ENCODE peak calls at places on chromosomes 16 and 17, in seven cellular contexts. K is HuH-7.5, E is AG04449, G is spleen, D is fibroblast of lung, S is mucosa of gallbladder, T is MM.1S. C is an unnamed sample.

GRCh38 chr16:66286527-66286926 is 80.0 kb upstream of the CDH5 start:
- DNase-seq in K (no peak), G (no peak), E (no peak), T (no peak), S (no peak), D (no peak), C (no peak)

GRCh38 chr17:15395091-15395490 is 53.7 kb upstream of the TEKT3 start:
- DNase-seq in S (no peak), D (no peak), T (no peak), K (no peak), G (no peak), E (no peak), C (no peak)

GRCh38 chr16:58262592-58262991 is 32.2 kb downstream of the PRSS54 start:
- DNase-seq in S (no peak), G (no peak), E (no peak), T (no peak), D (no peak), K (no peak), C (no peak)

GRCh38 chr16:3698941-3699340 is 18.4 kb downstream of the TRAP1 start:
- DNase-seq in S (no peak), E (no peak), T (no peak), G (no peak), D (peak), K (no peak), C (no peak)

GRCh38 chr17:77772461-77772897 is 186.0 kb upstream of the TNRC6C start:
- DNase-seq in K (peak), T (peak), E (no peak), D (peak), S (peak), G (peak), C (peak)

GRCh38 chr16:22370038-22370541 is 4.3 kb downstream of the CDR2 start:
- DNase-seq in S (no peak), K (no peak), E (peak), T (no peak), D (peak), G (no peak), C (no peak)

GRCh38 chr17:14717849-14718248 is 417.0 kb downstream of the HS3ST3B1 start:
- DNase-seq in E (no peak), S (no peak), D (no peak), G (no peak), T (no peak), K (no peak), C (no peak)

GRCh38 chr16:19008245-19008644 is 24.5 kb downstream of the TMC7 start:
- DNase-seq in T (no peak), S (no peak), G (peak), E (no peak), K (no peak), D (peak), C (no peak)

GRCh38 chr17:38982858-38983746 is 15.9 kb upstream of the FBXO47 start:
- DNase-seq in D (peak), K (peak), T (peak), G (no peak), S (peak), E (no peak), C (peak)

GRCh38 chr16:56956756-56957155 is 5.0 kb upstream of the CETP start:
- DNase-seq in T (no peak), E (no peak), G (peak), K (no peak), S (no peak), D (no peak), C (no peak)

GRCh38 chr17:8488931-8489330 is 53.2 kb downstream of the NDEL1 start:
- DNase-seq in G (no peak), D (peak), T (no peak), E (peak), S (peak), K (no peak), C (no peak)

GRCh38 chr17:78269893-78270490 is 38.6 kb downstream of the TMEM235 start:
- DNase-seq in D (no peak), G (no peak), T (no peak), S (no peak), E (no peak), K (no peak), C (no peak)

GRCh38 chr16:26569793-26570192 is 496.9 kb upstream of the C16orf82 start:
- DNase-seq in E (no peak), S (no peak), D (no peak), G (no peak), K (no peak), T (peak), C (peak)

GRCh38 chr17:43530303-43531081 is 15.6 kb downstream of the ETV4 start:
- DNase-seq in S (peak), K (peak), T (no peak), G (peak), E (no peak), D (peak), C (no peak)

GRCh38 chr17:67165201-67165600 is 79.8 kb downstream of the HELZ start:
- DNase-seq in E (no peak), T (no peak), K (no peak), G (no peak), D (no peak), S (no peak), C (no peak)

GRCh38 chr16:81097230-81097629 is 1.0 kb upstream of the GCSH start:
- DNase-seq in T (no peak), S (no peak), E (no peak), K (no peak), D (no peak), G (no peak), C (no peak)

GRCh38 chr16:30941600-30942420 is 7.1 kb upstream of the ORAI3 start:
- DNase-seq in S (peak), G (peak), E (no peak), K (peak), D (peak), T (peak), C (peak)

GRCh38 chr16:19997264-19997663 is 76.4 kb downstream of the GPR139 start:
- DNase-seq in E (no peak), S (no peak), D (no peak), G (no peak), T (no peak), K (no peak), C (no peak)

GRCh38 chr16:85780281-85780680 is 19.1 kb downstream of the EMC8 start:
- DNase-seq in T (no peak), E (no peak), G (no peak), K (no peak), D (no peak), S (no peak), C (no peak)

GRCh38 chr16:30996324-30996999 is 11.5 kb downstream of the HSD3B7 start:
- DNase-seq in T (no peak), E (no peak), K (peak), G (no peak), D (no peak), S (no peak), C (peak)

GRCh38 chr17:80095038-80095843 is 6.1 kb upstream of the GAA start:
- DNase-seq in T (no peak), K (no peak), D (no peak), S (no peak), G (peak), E (no peak), C (no peak)

GRCh38 chr16:924063-924462 is 46.7 kb downstream of the LMF1 start:
- DNase-seq in T (no peak), K (no peak), D (no peak), G (no peak), S (no peak), E (no peak), C (no peak)

GRCh38 chr17:7394452-7395191 is at the start of gene PLSCR3:
- DNase-seq in E (no peak), G (peak), T (peak), K (peak), D (peak), S (peak), C (peak)

GRCh38 chr17:13671771-13672170 is 70.0 kb upstream of the HS3ST3A1 start:
- DNase-seq in S (no peak), T (no peak), K (no peak), D (peak), G (no peak), E (no peak), C (no peak)

GRCh38 chr16:70770291-70770967 is 30.5 kb downstream of the VAC14 start:
- DNase-seq in T (no peak), S (no peak), G (no peak), D (no peak), K (no peak), E (no peak), C (no peak)

GRCh38 chr16:85616608-85617311 is 3.6 kb downstream of the GSE1 start:
- DNase-seq in G (peak), S (peak), T (no peak), E (no peak), K (no peak), D (peak), C (peak)

GRCh38 chr17:48605409-48605864 is 651 bp upstream of the HOXB6 start:
- DNase-seq in E (no peak), D (no peak), S (no peak), G (peak), K (no peak), T (no peak), C (no peak)

GRCh38 chr17:75688209-75688771 is 21.2 kb downstream of the SAP30BP start:
- DNase-seq in T (no peak), K (no peak), S (no peak), D (peak), G (peak), E (no peak), C (peak)

GRCh38 chr17:80047176-80047575 is 10.7 kb downstream of the CCDC40 start:
- DNase-seq in K (no peak), T (no peak), E (no peak), D (no peak), G (no peak), S (no peak), C (no peak)

GRCh38 chr16:2341456-2342447 is 1.2 kb upstream of the ABCA3 start:
- DNase-seq in S (no peak), T (no peak), G (peak), E (no peak), D (no peak), K (no peak), C (no peak)

GRCh38 chr16:11138026-11138768 is 117.8 kb downstream of the SOCS1 start:
- DNase-seq in T (no peak), K (no peak), E (no peak), G (no peak), S (no peak), D (no peak), C (no peak)

GRCh38 chr17:32742686-32743538 is 134.0 kb downstream of the MYO1D start:
- DNase-seq in K (no peak), G (no peak), D (peak), S (no peak), E (no peak), T (no peak), C (no peak)

C was measured in OCI-LY7.